ENCODE peak calls at places on chromosomes 4 and X, in nine cellular contexts. L, J, K, U, G, E, I, O and D are unnamed samples.
A peak's percentile ranks its signal among the peaks of the same experiment; 100 is the strongest.

GRCh38 chrX:104659037-104659744 is 93.2 kb downstream of the IL1RAPL2 start:
- DNase-seq in E (no peak), G (peak; percentile 56), I (no peak), O (no peak), L (peak; percentile 21), U (no peak), K (no peak), J (peak; percentile 37), D (no peak)

GRCh38 chr4:81142744-81143143 is 72.3 kb downstream of the PRKG2 start:
- DNase-seq in G (no peak), E (no peak), K (no peak), I (no peak), O (peak; percentile 71), U (no peak), J (no peak), L (no peak), D (no peak)

GRCh38 chr4:11223261-11223660 is 205.4 kb downstream of the HS3ST1 start:
- DNase-seq in K (no peak), E (no peak), U (no peak), O (no peak), I (no peak), G (no peak), J (no peak), L (no peak), D (no peak)

GRCh38 chr4:77092832-77093800 is 17.3 kb upstream of the CCNI start:
- DNase-seq in O (no peak), I (no peak), L (no peak), E (no peak), U (no peak), J (no peak), G (no peak), K (no peak), D (no peak)

GRCh38 chr4:47856713-47857112 is 18.8 kb upstream of the CORIN start:
- DNase-seq in U (no peak), O (no peak), K (no peak), L (no peak), G (no peak), I (no peak), E (no peak), J (no peak), D (no peak)

GRCh38 chr4:110869114-110869513 is 246.2 kb upstream of the PITX2 start:
- DNase-seq in O (no peak), G (no peak), L (no peak), E (no peak), J (no peak), K (no peak), U (no peak), I (no peak), D (no peak)

GRCh38 chr4:183154701-183155391 is 55.8 kb downstream of the WWC2 start:
- DNase-seq in U (no peak), J (no peak), O (no peak), K (no peak), G (no peak), E (no peak), L (peak; percentile 41), I (no peak), D (no peak)

GRCh38 chr4:55214172-55214571 is 88.8 kb upstream of the KDR start:
- DNase-seq in L (no peak), G (no peak), O (no peak), I (no peak), J (no peak), E (no peak), K (no peak), U (no peak), D (no peak)

GRCh38 chr4:149113804-149114430 is 671.7 kb upstream of the NR3C2 start:
- DNase-seq in K (no peak), I (no peak), J (no peak), O (no peak), E (no peak), U (no peak), G (no peak), L (no peak), D (no peak)

GRCh38 chrX:36963852-36964251 is 44.3 kb upstream of the FAM47C start:
- DNase-seq in U (peak; percentile 23), K (no peak), O (no peak), G (no peak), L (no peak), I (no peak), J (no peak), E (no peak), D (no peak)

GRCh38 chr4:184416913-184417734 is 57.2 kb downstream of the IRF2 start:
- DNase-seq in L (no peak), K (no peak), G (no peak), O (no peak), I (no peak), J (no peak), U (no peak), E (no peak), D (no peak)

GRCh38 chr4:77232653-77233052 is 75.6 kb downstream of the CCNG2 start:
- DNase-seq in J (no peak), I (no peak), L (no peak), O (no peak), E (no peak), G (no peak), K (no peak), U (no peak), D (no peak)

GRCh38 chrX:107684956-107685385 is 56.7 kb downstream of the PRPS1 start:
- DNase-seq in U (peak; percentile 93), G (peak; percentile 98), I (peak; percentile 91), K (peak; percentile 64), L (peak; percentile 69), J (peak; percentile 78), E (peak; percentile 91), O (peak; percentile 81), D (peak; percentile 93)

GRCh38 chr4:125388653-125389052 is 73.9 kb downstream of the FAT4 start:
- DNase-seq in O (no peak), K (no peak), G (no peak), I (no peak), U (no peak), J (no peak), E (no peak), L (no peak), D (no peak)
- H3K4me1 ChIP-seq in O (no peaks in the 10 kb centered on the region), K (peaks cover 17% of the 10 kb centered on the region), G (no peaks in the 10 kb centered on the region), I (peaks cover 48% of the 10 kb centered on the region), U (no peaks in the 10 kb centered on the region), J (no peaks in the 10 kb centered on the region), E (no peaks in the 10 kb centered on the region), L (peaks cover 48% of the 10 kb centered on the region), D (peaks cover 9% of the 10 kb centered on the region)

GRCh38 chrX:13898084-13898483 is 81.2 kb upstream of the GPM6B start:
- DNase-seq in J (no peak), U (no peak), E (no peak), G (no peak), K (no peak), O (no peak), L (peak; percentile 22), I (no peak), D (no peak)
- TF ChIP-seq CTCF in J (no peak), U (no peak), E (no peak), G (no peak), K (no peak), O (no peak), L (peak; percentile 11), I (peak; percentile 31), D (no peak)

GRCh38 chr4:4694296-4694772 is 152.5 kb upstream of the STX18 start:
- DNase-seq in U (peak; percentile 75), E (no peak), O (no peak), G (no peak), L (peak; percentile 51), K (no peak), J (peak; percentile 30), I (no peak), D (no peak)
- H3K4me1 ChIP-seq in U (peaks cover 6% of the 10 kb centered on the region), E (no peaks in the 10 kb centered on the region), O (no peaks in the 10 kb centered on the region), G (no peaks in the 10 kb centered on the region), L (no peaks in the 10 kb centered on the region), K (no peaks in the 10 kb centered on the region), J (no peaks in the 10 kb centered on the region), I (peaks cover 8% of the 10 kb centered on the region), D (no peaks in the 10 kb centered on the region)

GRCh38 chrX:50768801-50769200 is 45.2 kb downstream of the SHROOM4 start:
- DNase-seq in I (no peak), O (no peak), K (no peak), G (no peak), U (no peak), E (no peak), J (no peak), L (no peak), D (no peak)
- TF ChIP-seq CTCF in I (no peak), O (no peak), K (no peak), G (no peak), U (no peak), E (no peak), J (no peak), L (no peak), D (no peak)

DNA sequence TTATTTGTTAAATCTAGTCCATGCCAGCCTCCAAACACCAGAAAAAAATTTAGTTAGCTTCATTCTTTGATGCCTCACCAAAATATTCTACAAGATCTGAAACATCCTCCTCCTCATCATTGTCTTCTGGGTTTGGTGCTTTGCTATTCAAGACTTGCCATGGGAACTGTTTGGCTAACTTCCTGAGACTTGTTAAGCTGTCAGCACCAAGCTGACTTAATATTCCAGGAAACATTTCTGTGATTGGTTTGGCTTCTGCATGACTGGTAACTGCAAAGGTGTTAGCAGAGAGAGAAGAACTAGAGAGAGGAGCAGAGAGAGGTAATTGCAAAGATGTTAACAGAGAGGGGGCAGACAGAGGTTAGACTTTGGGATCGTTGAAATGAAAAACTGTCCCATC is 101.3 kb downstream of the PALLD start:
- DNase-seq in K (no peak), U (no peak), I (no peak), E (no peak), O (no peak), G (no peak), J (no peak), L (no peak), D (no peak)
- H3K4me1 ChIP-seq in K (peaks cover 17% of the 10 kb centered on the region), U (no peaks in the 10 kb centered on the region), I (peaks cover 16% of the 10 kb centered on the region), E (no peaks in the 10 kb centered on the region), O (no peaks in the 10 kb centered on the region), G (no peaks in the 10 kb centered on the region), J (no peaks in the 10 kb centered on the region), L (peaks cover 16% of the 10 kb centered on the region), D (no peaks in the 10 kb centered on the region)

GRCh38 chrX:124863303-124863702 is 456.4 kb upstream of the TEX13C start:
- DNase-seq in L (no peak), G (no peak), O (no peak), J (no peak), I (no peak), K (no peak), U (no peak), E (no peak), D (no peak)
- TF ChIP-seq CTCF in L (no peak), G (no peak), O (no peak), J (no peak), I (no peak), K (no peak), U (no peak), E (no peak), D (no peak)

DNA sequence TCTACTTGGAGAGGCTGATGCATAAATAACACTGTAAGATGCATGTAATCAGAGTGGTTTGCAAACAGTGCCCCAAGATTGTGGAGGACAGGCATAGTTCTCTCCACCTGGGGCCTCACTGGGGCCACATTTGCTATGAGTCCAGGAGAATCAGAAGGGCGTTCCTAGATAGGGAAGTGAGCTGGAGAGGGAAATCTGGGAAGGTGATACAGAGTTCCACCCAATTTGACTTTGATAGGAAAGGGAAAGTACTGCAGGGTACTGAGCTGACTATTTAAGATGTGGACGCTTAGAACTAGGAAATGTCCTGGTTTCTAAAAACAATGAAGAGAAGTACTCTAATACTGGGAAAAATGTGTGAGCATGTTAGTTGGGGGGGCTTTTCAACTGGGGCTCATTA is 33.9 kb downstream of the FAM9C start:
- DNase-seq in O (no peak), G (no peak), I (no peak), L (no peak), E (no peak), U (no peak), J (no peak), K (no peak), D (no peak)
- H3K4me1 ChIP-seq in O (no peaks in the 10 kb centered on the region), G (peaks cover 4% of the 10 kb centered on the region), I (peaks cover 21% of the 10 kb centered on the region), L (peaks cover 24% of the 10 kb centered on the region), E (no peaks in the 10 kb centered on the region), U (no peaks in the 10 kb centered on the region), J (no peaks in the 10 kb centered on the region), K (no peaks in the 10 kb centered on the region), D (peaks cover 33% of the 10 kb centered on the region)

GRCh38 chr4:119300388-119301131 is 21.4 kb downstream of the FABP2 start:
- DNase-seq in J (peak; percentile 97), L (peak; percentile 94), U (peak; percentile 98), E (peak; percentile 96), K (peak; percentile 96), I (peak; percentile 94), G (peak; percentile 98), O (peak; percentile 97), D (peak; percentile 99)
- TF ChIP-seq CTCF in J (no peak), L (no peak), U (no peak), E (no peak), K (no peak), I (no peak), G (peak; percentile 19), O (peak; percentile 9), D (no peak)